ENCODE peak calls at places on chromosomes 13 and 19, in four cellular contexts. B, S, D and C are unnamed samples.

GRCh38 chr13:60286707-60287106 is 110.3 kb upstream of the TDRD3 start:
- DNase-seq in B (no peak), S (no peak), D (no peak), C (no peak)

GRCh38 chr19:30873691-30874090 is 475.5 kb downstream of the TSHZ3 start:
- DNase-seq in B (no peak), S (no peak), D (no peak), C (no peak)

GRCh38 chr13:91017669-91018053 is 329.8 kb upstream of the MIR17HG start:
- DNase-seq in B (no peak), S (no peak), D (no peak), C (no peak)

GRCh38 chr19:19600793-19601346 is 17.6 kb downstream of the PBX4 start:
- DNase-seq in B (no peak), S (no peak), D (no peak), C (no peak)

GRCh38 chr19:1470864-1471513 is 8.0 kb downstream of the C19orf25 start:
- DNase-seq in B (no peak), S (no peak), D (no peak), C (no peak)

GRCh38 chr13:112828756-112829155 is 138.9 kb downstream of the ATP11A start:
- DNase-seq in B (no peak), S (no peak), D (no peak), C (no peak)

GRCh38 chr13:103007427-103007762 is 58.8 kb downstream of the SLC10A2 start:
- DNase-seq in B (no peak), S (no peak), D (no peak), C (no peak)

GRCh38 chr13:72186730-72187422 is 319.9 kb upstream of the DACH1 start:
- DNase-seq in B (peak; percentile 46), S (no peak), D (no peak), C (no peak)

GRCh38 chr19:54319049-54319448 is 6.1 kb upstream of the LILRA5 start:
- DNase-seq in B (no peak), S (no peak), D (no peak), C (no peak)
- H3K27me3 ChIP-seq in B (peaks cover 34% of the 10 kb centered on the region), S (peaks cover 3% of the 10 kb centered on the region), D (no peaks in the 10 kb centered on the region), C (no peaks in the 10 kb centered on the region)

DNA sequence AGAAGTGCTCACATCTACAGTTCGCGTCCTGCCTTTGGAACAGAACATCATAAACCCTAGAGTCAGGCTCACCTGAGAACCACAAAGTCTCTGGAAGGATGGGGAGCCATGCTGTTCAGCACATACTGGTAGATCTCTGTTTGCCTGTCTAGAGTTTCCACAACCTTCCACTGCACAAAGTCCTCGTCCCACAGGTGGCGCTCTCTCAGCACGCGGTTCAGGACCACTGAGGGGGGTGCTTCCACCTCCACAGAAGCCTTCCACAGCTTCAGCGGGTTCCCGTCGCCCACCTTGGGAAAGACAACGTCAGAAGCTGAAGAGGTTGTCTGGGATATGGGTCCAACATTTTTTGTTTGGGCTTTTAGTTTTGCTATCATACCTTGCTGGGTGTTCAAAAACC is 93.6 kb downstream of the KL start:
- DNase-seq in B (no peak), S (no peak), D (no peak), C (no peak)
- TF ChIP-seq CTCF in B (no peak), S (no peak), D (no peak), C (no peak)

GRCh38 chr19:13337181-13337580 is 169.1 kb downstream of the CACNA1A start:
- DNase-seq in B (no peak), S (no peak), D (no peak), C (no peak)
- H3K27me3 ChIP-seq in B (no peaks in the 10 kb centered on the region), S (no peaks in the 10 kb centered on the region), D (peaks cover 4% of the 10 kb centered on the region), C (no peaks in the 10 kb centered on the region)

GRCh38 chr19:11699931-11700794 is 38.6 kb downstream of the ZNF823 start:
- DNase-seq in B (no peak), S (no peak), D (no peak), C (no peak)
- TF ChIP-seq CTCF in B (peak; percentile 41), S (peak; percentile 67), D (peak; percentile 74), C (peak; percentile 65)

GRCh38 chr13:52746141-52746540 is 6.5 kb upstream of the CNMD start:
- DNase-seq in B (no peak), S (no peak), D (no peak), C (no peak)

GRCh38 chr13:52750713-52751112 is 11.1 kb upstream of the CNMD start:
- DNase-seq in B (no peak), S (no peak), D (no peak), C (no peak)

GRCh38 chr13:52749446-52749845 is 9.8 kb upstream of the CNMD start:
- DNase-seq in B (no peak), S (no peak), D (no peak), C (no peak)

DNA sequence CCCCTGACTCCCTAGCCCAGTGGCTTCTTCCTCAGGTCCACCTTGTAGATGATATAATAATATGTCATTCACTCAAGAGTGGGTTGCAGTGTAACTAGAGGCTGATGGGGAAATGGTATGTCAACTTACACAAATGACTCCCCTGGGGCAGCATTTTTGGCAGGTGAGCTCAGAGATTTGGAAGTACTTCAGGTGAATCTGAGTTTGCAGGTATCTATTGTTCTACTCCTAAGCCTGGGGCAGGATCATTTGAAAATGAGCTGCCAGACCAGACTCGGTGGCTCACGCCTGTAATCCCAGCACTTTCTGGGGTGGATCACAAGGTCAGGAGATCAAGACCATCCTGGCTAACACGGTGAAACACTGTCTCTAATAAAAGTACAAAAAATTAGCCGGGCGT is 11.6 kb upstream of the CNMD start:
- DNase-seq in B (no peak), S (no peak), D (no peak), C (no peak)
- H3K27me3 ChIP-seq in B (no peaks in the 10 kb centered on the region), S (no peaks in the 10 kb centered on the region), D (no peaks in the 10 kb centered on the region), C (no peaks in the 10 kb centered on the region)

DNA sequence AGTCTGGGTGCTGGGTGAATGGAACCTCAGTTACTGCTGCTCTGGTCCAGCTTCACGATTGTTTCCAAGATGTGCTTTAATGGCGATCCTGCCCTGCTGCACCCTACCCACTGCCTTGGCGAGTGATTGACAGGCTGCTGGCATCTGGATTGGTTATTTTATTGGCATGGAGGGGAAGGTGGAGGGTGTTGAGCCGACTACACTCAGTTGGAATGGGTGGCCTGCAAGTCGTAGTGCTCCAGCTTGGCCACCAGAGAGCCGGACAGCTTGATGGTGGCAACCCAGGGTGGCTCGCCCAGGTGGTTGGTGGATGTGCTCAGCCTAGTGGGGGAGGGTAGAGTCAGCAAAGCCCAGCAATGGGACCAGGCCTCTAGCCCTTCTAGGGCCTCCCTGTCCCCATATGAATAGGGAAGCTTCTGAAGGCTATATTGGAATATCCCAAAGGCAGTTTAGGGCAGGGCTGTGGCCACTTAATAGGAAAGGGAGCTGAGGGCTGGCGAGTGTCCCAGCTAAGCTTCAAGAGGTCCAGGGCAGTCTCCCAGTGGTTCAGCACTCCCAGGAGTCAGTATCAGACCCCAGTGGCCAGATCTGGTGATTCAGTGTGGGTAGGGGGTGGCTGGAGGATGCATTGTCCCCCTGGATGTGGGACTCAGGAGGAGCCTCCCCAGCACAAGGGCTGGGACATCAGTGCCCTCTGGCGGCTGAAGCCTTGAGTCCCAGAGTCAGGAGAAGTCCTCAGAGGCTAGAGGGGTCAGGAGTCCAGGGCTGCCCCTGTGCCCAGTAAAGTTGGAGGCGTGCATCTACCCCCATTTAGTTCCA is 3.4 kb downstream of the GGN start:
- DNase-seq in B (no peak), S (no peak), D (no peak), C (no peak)
- TF ChIP-seq CTCF in B (no peak), S (no peak), D (no peak), C (no peak)

GRCh38 chr19:10427169-10427568 is 6.8 kb downstream of the PDE4A start:
- DNase-seq in B (no peak), S (no peak), D (no peak), C (no peak)
- H3K27me3 ChIP-seq in B (peaks cover 30% of the 10 kb centered on the region), S (no peaks in the 10 kb centered on the region), D (peaks cover 15% of the 10 kb centered on the region), C (peaks cover 5% of the 10 kb centered on the region)

DNA sequence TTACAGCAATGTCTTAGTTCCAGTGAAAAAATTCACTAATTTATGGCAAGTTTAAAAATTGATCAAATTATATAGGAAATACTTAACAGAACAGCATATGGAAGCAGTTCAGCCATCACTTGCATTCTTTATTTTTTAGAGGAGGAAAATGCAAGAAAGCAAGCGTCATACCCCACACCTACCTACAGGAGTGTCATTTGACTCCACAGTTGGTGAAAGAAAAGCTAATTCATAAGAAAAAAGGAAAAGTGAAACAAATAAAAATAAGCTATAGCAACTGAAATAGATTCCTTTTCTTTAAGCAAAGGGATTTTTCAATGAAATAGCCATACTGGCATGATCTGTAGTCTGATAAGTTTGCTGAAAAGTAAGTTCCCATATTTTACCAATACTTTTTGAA is 111.0 kb downstream of the DOCK9 start:
- DNase-seq in B (no peak), S (no peak), D (no peak), C (no peak)
- TF ChIP-seq CTCF in B (peak; percentile 25), S (no peak), D (peak; percentile 21), C (no peak)